ENCODE peak calls at places on chromosomes 5 and 9, in seven cellular contexts. P is midbrain, M is uterus, I is D341Med, G is kidney epithelial cell, C is colonic mucosa, B is astrocyte of the spinal cord. H is an unnamed sample.

GRCh38 chr5:132815454-132815853 is 2.4 kb downstream of the SOWAHA start:
- DNase-seq in M (no peak), B (no peak), P (no peak), I (no peak), C (no peak), G (no peak), H (no peak)

GRCh38 chr5:56345352-56345751 is 112.2 kb upstream of the ANKRD55 start:
- DNase-seq in B (no peak), M (no peak), I (no peak), C (no peak), P (no peak), G (no peak), H (no peak)

GRCh38 chr9:114155967-114156294 is 594 bp downstream of the COL27A1 start:
- DNase-seq in I (no peak), G (no peak), C (no peak), P (no peak), M (no peak), B (no peak), H (no peak)

GRCh38 chr9:117411547-117411946 is 3.3 kb downstream of the ASTN2 start:
- DNase-seq in P (peak), B (no peak), I (peak), M (no peak), G (no peak), C (no peak), H (no peak)

GRCh38 chr5:107979900-107980299 is 309.2 kb upstream of the EFNA5 start:
- DNase-seq in I (no peak), P (no peak), C (no peak), G (no peak), M (no peak), B (no peak), H (no peak)

GRCh38 chr9:127336086-127336485 is 60.9 kb upstream of the SLC2A8 start:
- DNase-seq in G (no peak), M (no peak), C (no peak), I (no peak), P (no peak), B (no peak), H (no peak)

GRCh38 chr5:93649234-93649900 is 66.3 kb downstream of the NR2F1 start:
- DNase-seq in P (no peak), G (no peak), M (no peak), B (no peak), C (no peak), I (peak), H (no peak)

GRCh38 chr5:176541338-176542134 is 4.3 kb upstream of the RNF44 start:
- DNase-seq in C (peak), P (no peak), I (no peak), G (no peak), M (peak), B (peak), H (peak)

GRCh38 chr5:178820001-178820400 is 39.8 kb upstream of the ZNF354B start:
- DNase-seq in G (no peak), C (no peak), I (no peak), P (no peak), B (no peak), M (no peak), H (no peak)

GRCh38 chr5:112419596-112420110 is 576 bp upstream of the EPB41L4A start:
- DNase-seq in P (no peak), G (no peak), M (peak), B (peak), I (peak), C (peak), H (peak)

GRCh38 chr5:135484563-135485157 is 32.5 kb upstream of the TIFAB start:
- DNase-seq in B (no peak), P (no peak), M (no peak), G (no peak), C (no peak), I (no peak), H (no peak)

GRCh38 chr9:121305269-121305994 is 37.5 kb downstream of the GSN start:
- DNase-seq in B (no peak), I (no peak), G (no peak), P (peak), C (no peak), M (peak), H (peak)

GRCh38 chr9:96686638-96687335 is 31.7 kb upstream of the PRXL2C start:
- DNase-seq in I (no peak), G (peak), P (peak), C (peak), M (peak), B (peak), H (peak)

GRCh38 chr5:131747180-131748105 is 49.4 kb downstream of the FNIP1 start:
- DNase-seq in P (no peak), I (no peak), M (no peak), G (no peak), B (peak), C (no peak), H (no peak)

GRCh38 chr9:130179508-130179907 is 7.3 kb downstream of the NCS1 start:
- DNase-seq in G (no peak), M (no peak), B (no peak), P (no peak), C (no peak), I (no peak), H (no peak)

GRCh38 chr5:138698713-138699112 is 54.5 kb upstream of the CTNNA1 start:
- DNase-seq in B (no peak), C (no peak), I (no peak), P (no peak), G (no peak), M (no peak), H (no peak)

GRCh38 chr5:143882520-143882919 is 70.6 kb downstream of the HMHB1 start:
- DNase-seq in I (no peak), G (no peak), B (peak), M (no peak), P (no peak), C (no peak), H (no peak)

GRCh38 chr5:116773926-116774325 is 199.3 kb upstream of the SEMA6A start:
- DNase-seq in I (no peak), C (no peak), B (no peak), G (no peak), M (no peak), P (no peak), H (no peak)

GRCh38 chr5:148446591-148446990 is 62.8 kb downstream of the FBXO38 start:
- DNase-seq in B (no peak), M (no peak), P (no peak), I (no peak), G (peak), C (no peak), H (no peak)

GRCh38 chr5:30764704-30765103 is 428.8 kb upstream of the CDH6 start:
- DNase-seq in P (no peak), I (no peak), G (no peak), C (no peak), B (peak), M (no peak), H (no peak)

GRCh38 chr5:1883925-1884637 is 1.4 kb upstream of the IRX4 start:
- DNase-seq in M (no peak), G (no peak), B (no peak), I (no peak), P (no peak), C (no peak), H (no peak)

GRCh38 chr5:32027717-32028321 is 146.3 kb downstream of the GOLPH3 start:
- DNase-seq in I (no peak), P (peak), B (peak), M (peak), G (peak), C (peak), H (peak)

GRCh38 chr5:105924366-105924765 is 1746.4 kb downstream of the EFNA5 start:
- DNase-seq in B (no peak), M (no peak), I (no peak), G (no peak), P (no peak), C (no peak), H (no peak)

GRCh38 chr9:68507098-68507795 is 33.4 kb downstream of the TMEM252 start:
- DNase-seq in I (peak), P (peak), B (peak), C (no peak), M (no peak), G (no peak), H (no peak)

GRCh38 chr9:98217255-98217654 is 24.8 kb upstream of the CORO2A start:
- DNase-seq in C (no peak), M (no peak), G (no peak), P (no peak), B (no peak), I (no peak), H (no peak)

GRCh38 chr5:72141440-72142271 is 34.4 kb downstream of the MAP1B start:
- DNase-seq in C (no peak), M (peak), B (peak), I (no peak), G (peak), P (no peak), H (no peak)

GRCh38 chr5:87705876-87706275 is 293.1 kb upstream of the CCNH start:
- DNase-seq in C (no peak), G (no peak), P (no peak), B (peak), M (no peak), I (no peak), H (no peak)

GRCh38 chr5:168404366-168404765 is 81.9 kb upstream of the RARS1 start:
- DNase-seq in B (peak), I (no peak), P (peak), C (no peak), M (no peak), G (peak), H (no peak)

GRCh38 chr5:41788800-41789395 is 81.3 kb downstream of the OXCT1 start:
- DNase-seq in C (no peak), M (no peak), G (no peak), I (no peak), P (no peak), B (peak), H (no peak)

GRCh38 chr9:134396825-134397224 is 70.6 kb downstream of the RXRA start:
- DNase-seq in I (no peak), G (no peak), B (no peak), P (no peak), M (no peak), C (no peak), H (no peak)

GRCh38 chr5:111126896-111127295 is 34.7 kb downstream of the WDR36 start:
- DNase-seq in B (no peak), M (no peak), P (no peak), C (no peak), I (no peak), G (no peak), H (no peak)

GRCh38 chr5:126624534-126624933 is 23.8 kb downstream of the PHAX start:
- DNase-seq in P (no peak), M (no peak), I (no peak), G (peak), C (no peak), B (peak), H (no peak)

GRCh38 chr5:169591636-169592035 is 8.1 kb downstream of the SPDL1 start:
- DNase-seq in P (no peak), M (no peak), B (peak), G (no peak), C (no peak), I (no peak), H (no peak)

GRCh38 chr5:114782869-114783268 is 386.8 kb downstream of the TRIM36 start:
- DNase-seq in G (no peak), I (no peak), P (peak), M (no peak), B (no peak), C (no peak), H (no peak)

GRCh38 chr9:106771618-106772017 is 91.3 kb upstream of the ZNF462 start:
- DNase-seq in G (no peak), C (no peak), B (no peak), P (no peak), M (peak), I (no peak), H (no peak)

GRCh38 chr9:100554935-100555401 is 22.9 kb upstream of the CAVIN4 start:
- DNase-seq in I (no peak), C (no peak), P (peak), G (no peak), M (no peak), B (peak), H (no peak)

GRCh38 chr9:129422843-129423700 is 197.8 kb downstream of the C9orf50 start:
- DNase-seq in P (no peak), B (no peak), I (no peak), C (no peak), M (no peak), G (no peak), H (no peak)